ENCODE peak calls at places on chromosomes 4 and X, in nine cellular contexts. G is fibroblast of lung, E is psoas muscle, H is heart right ventricle, N is K562, U is lung, W is upper lobe of right lung, F is stomach, I is GM23248. S is an unnamed sample.

GRCh38 chr4:86718152-86718551 is 124.0 kb downstream of the PTPN13 start:
- DNase-seq in N (no peak), H (no peak), I (no peak), U (no peak), F (no peak), G (no peak), W (no peak), E (no peak), S (no peak)

GRCh38 chr4:118086334-118086733 is 52.0 kb downstream of the NDST3 start:
- DNase-seq in G (peak; percentile 42), I (peak; percentile 52), F (no peak), W (no peak), U (no peak), E (no peak), H (no peak), N (no peak), S (no peak)

GRCh38 chr4:185383451-185383850 is 12.3 kb downstream of the LRP2BP start:
- DNase-seq in F (peak; percentile 78), G (no peak), U (peak; percentile 49), W (no peak), N (no peak), H (no peak), I (no peak), E (no peak), S (no peak)

GRCh38 chr4:98939892-98940298 is 11.0 kb upstream of the EIF4E start:
- DNase-seq in I (peak; percentile 79), E (no peak), F (no peak), W (no peak), G (peak; percentile 83), H (no peak), U (no peak), N (peak; percentile 37), S (no peak)

GRCh38 chrX:1561164-1561563 is 24.2 kb upstream of the P2RY8 start:
- DNase-seq in I (no peak), H (no peak), U (no peak), W (no peak), F (no peak), N (no peak), G (no peak), E (no peak), S (no peak)

GRCh38 chrX:101057095-101057714 is 5.3 kb upstream of the TRMT2B start:
- DNase-seq in W (no peak), E (no peak), H (no peak), F (no peak), U (no peak), N (no peak), G (no peak), I (peak; percentile 64), S (no peak)

GRCh38 chrX:10208281-10208856 is 51.6 kb downstream of the CLCN4 start:
- DNase-seq in U (no peak), W (no peak), I (no peak), N (no peak), F (no peak), E (no peak), G (no peak), H (no peak), S (no peak)

GRCh38 chr4:116870667-116871066 is 214.7 kb downstream of the TRAM1L1 start:
- DNase-seq in W (no peak), E (no peak), H (no peak), N (no peak), G (no peak), F (no peak), I (no peak), U (no peak), S (no peak)

GRCh38 chr4:114922582-114922912 is 190.9 kb downstream of the NDST4 start:
- DNase-seq in E (no peak), G (no peak), H (no peak), W (no peak), U (no peak), F (no peak), I (no peak), N (no peak), S (no peak)

GRCh38 chrX:153226344-153227190 is 47.5 kb downstream of the MAGEA1 start:
- DNase-seq in F (no peak), N (peak; percentile 95), U (peak; percentile 90), W (peak; percentile 91), I (peak; percentile 58), H (peak; percentile 2), G (peak; percentile 76), E (no peak), S (no peak)

GRCh38 chr4:144645102-144645469 is 870 bp upstream of the HHIP start:
- DNase-seq in U (peak; percentile 33), E (peak; percentile 16), F (no peak), I (no peak), H (no peak), W (peak; percentile 77), N (no peak), G (no peak), S (no peak)

GRCh38 chrX:148501121-148502066 is 977 bp downstream of the AFF2 start:
- DNase-seq in U (no peak), G (no peak), E (no peak), W (peak; percentile 60), N (no peak), I (no peak), F (no peak), H (peak; percentile 1), S (peak; percentile 29)

GRCh38 chr4:8373973-8374545 is 66.5 kb downstream of the ACOX3 start:
- DNase-seq in U (no peak), F (no peak), I (no peak), G (no peak), E (no peak), N (no peak), H (no peak), W (peak; percentile 61), S (no peak)

GRCh38 chrX:135112096-135112729 is 8.1 kb downstream of the ETDB start:
- DNase-seq in U (no peak), G (peak; percentile 34), I (peak; percentile 52), E (no peak), W (no peak), N (peak; percentile 10), F (no peak), H (no peak), S (no peak)

GRCh38 chr4:124884316-124884715 is 171.8 kb upstream of the ANKRD50 start:
- DNase-seq in I (no peak), F (no peak), E (no peak), W (no peak), H (no peak), N (no peak), U (no peak), G (no peak), S (no peak)
- H3K9me3 ChIP-seq in I (no peaks in the 10 kb centered on the region), F (no peaks in the 10 kb centered on the region), E (no peaks in the 10 kb centered on the region), W (no peaks in the 10 kb centered on the region), H (no peaks in the 10 kb centered on the region), N (no peaks in the 10 kb centered on the region), U (no peaks in the 10 kb centered on the region), G (no peaks in the 10 kb centered on the region), S (no peaks in the 10 kb centered on the region)

GRCh38 chr4:186725422-186726149 is 1.9 kb upstream of the FAT1 start:
- DNase-seq in F (peak; percentile 81), W (peak; percentile 88), H (peak; percentile 73), G (peak; percentile 91), N (peak; percentile 52), E (peak; percentile 65), U (peak; percentile 74), I (peak; percentile 93), S (peak; percentile 84)
- H3K9me3 ChIP-seq in F (no peaks in the 10 kb centered on the region), W (no peaks in the 10 kb centered on the region), H (peaks cover 2% of the 10 kb centered on the region), G (no peaks in the 10 kb centered on the region), N (peaks cover under 1% of the 10 kb centered on the region), E (no peaks in the 10 kb centered on the region), U (peaks cover under 1% of the 10 kb centered on the region), I (no peaks in the 10 kb centered on the region), S (no peaks in the 10 kb centered on the region)

DNA sequence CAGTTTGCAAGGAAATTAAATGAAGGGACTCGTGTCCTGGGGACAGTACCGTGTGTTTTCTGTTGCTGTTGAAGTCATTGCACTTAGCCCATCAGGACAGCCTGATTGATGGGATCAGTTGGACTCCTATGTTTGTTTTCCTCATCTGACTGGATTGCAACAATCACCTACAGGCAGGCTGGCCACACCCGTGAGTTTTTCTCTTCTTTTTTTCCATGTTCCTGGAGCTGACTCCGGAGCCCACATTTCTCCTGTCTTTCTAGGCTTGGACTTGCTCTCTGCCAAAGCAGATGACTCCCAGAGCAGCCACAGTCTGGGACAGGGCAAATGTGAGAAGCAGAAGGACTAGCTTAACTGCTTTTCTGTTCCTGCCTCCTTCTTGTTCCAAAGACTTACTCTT is 38.1 kb downstream of the RTL9 start:
- DNase-seq in U (no peak), G (no peak), N (no peak), F (no peak), I (peak; percentile 33), W (no peak), E (no peak), H (no peak), S (no peak)
- H3K9me3 ChIP-seq in U (peaks cover 8% of the 10 kb centered on the region), G (no peaks in the 10 kb centered on the region), N (no peaks in the 10 kb centered on the region), F (no peaks in the 10 kb centered on the region), I (no peaks in the 10 kb centered on the region), W (no peaks in the 10 kb centered on the region), E (no peaks in the 10 kb centered on the region), H (no peaks in the 10 kb centered on the region), S (no peaks in the 10 kb centered on the region)

GRCh38 chrX:54945224-54945623 is 24.6 kb downstream of the TRO start:
- DNase-seq in F (no peak), U (no peak), G (no peak), I (no peak), E (no peak), H (no peak), W (no peak), N (no peak), S (no peak)

GRCh38 chrX:54950730-54951375 is 30.2 kb downstream of the TRO start:
- DNase-seq in G (no peak), F (no peak), W (no peak), H (no peak), I (no peak), E (no peak), N (no peak), U (no peak), S (no peak)
- H3K9me3 ChIP-seq in G (no peaks in the 10 kb centered on the region), F (no peaks in the 10 kb centered on the region), W (no peaks in the 10 kb centered on the region), H (no peaks in the 10 kb centered on the region), I (no peaks in the 10 kb centered on the region), E (no peaks in the 10 kb centered on the region), N (no peaks in the 10 kb centered on the region), U (no peaks in the 10 kb centered on the region), S (no peaks in the 10 kb centered on the region)

DNA sequence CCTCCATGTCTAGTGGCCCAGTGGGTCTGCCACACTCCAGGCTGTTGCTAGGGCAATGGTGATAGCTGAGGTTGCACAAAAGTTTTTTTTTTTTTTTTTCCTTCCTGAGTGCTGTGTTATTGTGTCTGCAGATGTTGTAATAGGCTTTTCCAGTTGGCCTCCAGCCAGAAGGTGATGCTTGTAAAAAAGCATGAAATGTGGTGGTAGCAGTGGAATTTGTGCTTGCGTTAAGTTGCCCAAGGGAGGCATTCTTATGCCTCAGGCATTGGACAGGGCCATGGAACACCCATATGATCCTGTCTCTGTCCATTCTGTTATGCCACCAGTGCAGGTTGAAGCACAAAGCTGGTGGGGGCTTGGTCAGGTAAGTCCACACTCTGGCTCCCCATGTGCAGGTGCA is 660.5 kb upstream of the SPANXN1 start:
- DNase-seq in N (no peak), W (no peak), F (no peak), G (no peak), H (no peak), I (no peak), U (peak; percentile 31), E (no peak), S (no peak)
- H3K9me3 ChIP-seq in N (no peaks in the 10 kb centered on the region), W (no peaks in the 10 kb centered on the region), F (no peaks in the 10 kb centered on the region), G (no peaks in the 10 kb centered on the region), H (no peaks in the 10 kb centered on the region), I (no peaks in the 10 kb centered on the region), U (peaks cover 2% of the 10 kb centered on the region), E (no peaks in the 10 kb centered on the region), S (no peaks in the 10 kb centered on the region)